ENCODE peak calls at places on chromosomes 16 and 17, in five cellular contexts. S, O, H, Z and B are unnamed samples. For H3K36me3, the result is how much of the 10 kb centered on the place peaks cover.

GRCh38 chr17:38875477-38876080 is 5.7 kb downstream of the LASP1 start:
- DNase-seq in S (no peak), O (no peak), H (no peak), Z (peak), B (no peak)

GRCh38 chr17:76014925-76015261 is 12.2 kb downstream of the EVPL start:
- DNase-seq in S (no peak), O (no peak), H (no peak), Z (no peak), B (no peak)

GRCh38 chr16:57562066-57562465 is 19.6 kb downstream of the ADGRG5 start:
- DNase-seq in S (no peak), O (no peak), H (no peak), Z (no peak), B (peak)

GRCh38 chr16:56191807-56192643 is 736 bp downstream of the GNAO1 start:
- DNase-seq in S (no peak), O (no peak), H (no peak), Z (peak), B (no peak)

GRCh38 chr17:37447641-37448040 is 41.0 kb downstream of the TADA2A start:
- DNase-seq in S (no peak), O (no peak), H (peak), Z (no peak), B (no peak)

GRCh38 chr17:49676276-49676868 is 1.5 kb downstream of the SPOP start:
- DNase-seq in S (no peak), O (no peak), H (peak), Z (peak), B (no peak)

GRCh38 chr17:10733666-10734065 is 3.8 kb upstream of the TMEM220 start:
- DNase-seq in S (no peak), O (no peak), H (no peak), Z (no peak), B (no peak)

GRCh38 chr16:356756-357155 is 4.2 kb upstream of the AXIN1 start:
- DNase-seq in S (no peak), O (no peak), H (no peak), Z (no peak), B (no peak)

GRCh38 chr16:592518-593306 is 2.8 kb downstream of the RAB40C start:
- DNase-seq in S (peak), O (no peak), H (no peak), Z (no peak), B (peak)

GRCh38 chr17:71296005-71296404 is 824.8 kb upstream of the SOX9 start:
- DNase-seq in S (no peak), O (no peak), H (no peak), Z (no peak), B (no peak)

GRCh38 chr16:7025616-7026190 is 306.9 kb upstream of the RBFOX1 start:
- DNase-seq in S (peak), O (no peak), H (no peak), Z (peak), B (peak)

GRCh38 chr17:12974319-12974661 is 43.5 kb downstream of the ELAC2 start:
- DNase-seq in S (no peak), O (peak), H (no peak), Z (no peak), B (no peak)

GRCh38 chr16:89003831-89004208 is 26.8 kb upstream of the CBFA2T3 start:
- DNase-seq in S (no peak), O (no peak), H (no peak), Z (no peak), B (no peak)

GRCh38 chr17:57855391-57856035 is 5.7 kb upstream of the MRPS23 start:
- DNase-seq in S (no peak), O (peak), H (no peak), Z (no peak), B (no peak)

GRCh38 chr17:17493986-17494466 is 2.2 kb downstream of the RASD1 start:
- DNase-seq in S (no peak), O (no peak), H (no peak), Z (no peak), B (no peak)

GRCh38 chr17:78241277-78242023 is 10.0 kb downstream of the TMEM235 start:
- DNase-seq in S (no peak), O (no peak), H (peak), Z (peak), B (no peak)

GRCh38 chr17:81340606-81341346 is 45.7 kb upstream of the SLC38A10 start:
- DNase-seq in S (no peak), O (no peak), H (no peak), Z (no peak), B (no peak)

DNA sequence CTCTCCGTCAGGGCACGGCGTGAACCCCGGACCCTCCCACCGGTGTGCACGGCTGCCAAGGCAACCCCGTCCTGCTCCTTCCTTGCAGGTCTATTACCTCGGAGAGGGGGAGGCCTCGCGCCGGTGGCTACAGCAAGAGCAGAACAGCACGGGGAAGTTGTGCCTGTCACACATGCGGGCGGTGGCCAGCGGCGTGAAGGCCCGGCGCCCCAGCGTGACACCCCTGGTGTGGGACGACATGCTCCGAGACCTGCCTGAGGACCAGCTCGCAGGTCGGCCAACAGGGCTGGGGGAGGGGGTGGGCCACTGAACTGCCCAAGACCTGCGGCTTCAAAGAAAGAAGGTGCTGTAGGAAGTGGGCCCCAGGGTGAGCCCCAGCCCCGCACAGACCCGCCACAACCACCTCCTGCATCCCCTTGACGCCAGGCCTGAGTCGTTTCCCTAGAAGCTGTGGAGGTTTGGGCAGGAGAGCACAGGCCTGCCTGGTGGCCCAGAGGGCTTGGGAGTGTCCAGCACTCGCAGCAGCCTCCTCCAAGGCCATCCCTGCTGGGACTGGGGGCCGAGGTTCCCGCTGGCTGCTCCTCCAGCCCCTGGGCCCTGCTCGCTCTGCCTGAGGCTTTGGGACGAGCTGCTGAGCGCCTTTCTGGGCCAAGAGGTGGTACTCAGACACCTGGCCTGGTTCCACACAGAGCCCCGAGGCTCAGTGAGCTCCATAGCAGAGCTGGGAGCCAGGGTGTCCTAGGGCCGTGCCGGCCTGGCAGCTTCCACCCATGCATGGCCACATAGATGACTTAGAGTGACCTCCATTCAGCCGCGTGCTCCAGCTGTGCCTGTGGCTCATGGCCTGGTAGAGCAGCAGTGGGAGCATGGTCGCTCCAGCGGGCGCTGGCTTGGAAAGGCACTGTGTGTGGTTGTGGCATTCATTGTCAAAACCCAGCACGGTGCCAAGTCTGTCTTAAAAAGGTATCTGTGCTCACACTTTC is 14.7 kb downstream of the CYBC1 start:
- DNase-seq in S (no peak), O (no peak), H (no peak), Z (no peak), B (no peak)
- H3K36me3 ChIP-seq in S (under half), O (half or more), H (under half), Z (under half), B (under half)

DNA sequence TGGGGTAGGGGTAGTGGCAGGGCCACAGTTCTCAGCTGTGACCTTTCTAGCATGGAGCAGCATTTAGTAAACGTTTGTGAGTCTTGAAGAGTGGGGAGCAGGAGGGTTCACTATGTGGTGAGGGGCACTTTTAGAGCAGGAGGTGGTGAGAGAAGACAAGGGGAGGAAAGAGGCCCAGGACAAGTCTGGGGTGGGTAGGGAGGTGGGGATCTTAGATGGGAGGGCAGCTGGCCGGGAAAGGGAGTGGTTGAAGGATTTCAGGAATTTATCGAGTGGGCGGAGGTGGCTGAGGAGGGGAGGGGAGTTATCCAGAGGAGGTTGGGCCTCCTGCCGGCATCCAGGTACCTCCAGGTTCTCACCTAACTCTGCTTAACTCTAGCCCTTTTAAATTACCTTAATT is 1.9 kb downstream of the CLEC16A start:
- DNase-seq in S (no peak), O (no peak), H (no peak), Z (peak), B (no peak)
- H3K4me3 ChIP-seq in S (no peak), O (no peak), H (no peak), Z (no peak), B (no peak)

DNA sequence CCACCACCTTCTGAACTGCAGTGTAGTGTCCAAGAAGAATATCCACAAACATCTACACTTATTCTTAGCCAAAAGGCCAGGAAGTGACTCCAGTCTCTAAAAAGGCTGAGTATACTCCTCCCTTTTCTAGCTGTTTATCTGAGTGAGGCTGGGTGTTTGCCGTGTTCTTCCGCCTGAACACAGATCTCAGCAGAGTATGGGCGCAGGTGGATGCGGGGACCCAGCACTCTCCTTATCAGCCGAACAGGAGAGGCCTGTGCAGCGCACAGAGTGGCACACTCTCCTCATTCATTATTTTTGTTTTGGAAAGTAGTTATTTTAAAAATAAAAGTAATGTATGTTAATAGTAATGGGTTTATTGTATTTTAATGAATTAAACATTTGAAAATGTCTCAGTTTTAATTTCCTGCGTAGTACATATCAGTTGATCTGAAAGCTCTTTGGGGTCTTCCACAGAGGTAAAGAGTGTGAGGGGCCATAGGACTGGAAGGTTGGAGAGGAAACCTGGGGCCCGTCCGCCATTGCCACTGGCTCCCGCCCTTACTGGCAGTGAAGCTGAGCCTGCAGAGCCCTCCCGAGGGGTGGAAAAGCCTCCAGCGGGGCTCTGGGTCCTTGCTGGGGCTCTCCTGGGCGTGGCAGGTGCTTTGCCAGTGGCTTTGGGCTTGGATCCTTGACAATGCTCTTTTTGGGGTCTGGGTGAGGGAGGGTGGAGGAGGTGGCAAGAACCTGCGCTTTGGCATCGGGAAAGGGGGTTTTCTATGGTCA is 53.8 kb downstream of the PDPK1 start:
- DNase-seq in S (no peak), O (no peak), H (no peak), Z (no peak), B (peak)
- H3K36me3 ChIP-seq in S (under half), O (half or more), H (under half), Z (under half), B (under half)

GRCh38 chr16:71352466-71352865 is 6.1 kb upstream of the CALB2 start:
- DNase-seq in S (no peak), O (no peak), H (no peak), Z (no peak), B (no peak)
- H3K4me3 ChIP-seq in S (no peak), O (no peak), H (no peak), Z (no peak), B (no peak)

GRCh38 chr16:66320774-66321173 is 45.7 kb upstream of the CDH5 start:
- DNase-seq in S (no peak), O (no peak), H (no peak), Z (no peak), B (no peak)
- H3K36me3 ChIP-seq in S (under half), O (under half), H (under half), Z (under half), B (under half)